ENCODE peak calls at places on chromosome 6, in eight cellular contexts. One of them, this sample, is unnamed.

GRCh38 chr6:10837009-10837691 is 1.2 kb downstream of the MAK start:
- DNase-seq in A172: no peak
- DNase-seq in stimulated activated CD8-positive, alpha-beta memory T cell treated with anti-CD3 and anti-CD28 coated beads, Interleukin-2, amount 100 ng/mL, for 1 hour: no peak
- DNase-seq in progenitor cell of endocrine pancreas: peak; percentile 30
- DNase-seq in iris pigment epithelial cell: peak; percentile 4
- DNase-seq in AG09319: no peak
- DNase-seq in fibroblast of the aortic adventitia: peak; percentile 12
- DNase-seq in left ventricle myocardium inferior: peak; percentile 36
- DNase-seq in this sample: peak; percentile 46

GRCh38 chr6:36104836-36105235 is 25.5 kb upstream of the MAPK13 start:
- DNase-seq in left ventricle myocardium inferior: no peak
- DNase-seq in iris pigment epithelial cell: peak; percentile 43
- DNase-seq in stimulated activated CD8-positive, alpha-beta memory T cell treated with anti-CD3 and anti-CD28 coated beads, Interleukin-2, amount 100 ng/mL, for 1 hour: no peak
- DNase-seq in fibroblast of the aortic adventitia: no peak
- DNase-seq in progenitor cell of endocrine pancreas: no peak
- DNase-seq in A172: no peak
- DNase-seq in AG09319: no peak
- DNase-seq in this sample: no peak

GRCh38 chr6:26570027-26570809 is 26.5 kb upstream of the ABT1 start:
- DNase-seq in fibroblast of the aortic adventitia: no peak
- DNase-seq in left ventricle myocardium inferior: no peak
- DNase-seq in A172: no peak
- DNase-seq in AG09319: no peak
- DNase-seq in stimulated activated CD8-positive, alpha-beta memory T cell treated with anti-CD3 and anti-CD28 coated beads, Interleukin-2, amount 100 ng/mL, for 1 hour: no peak
- DNase-seq in iris pigment epithelial cell: no peak
- DNase-seq in progenitor cell of endocrine pancreas: no peak
- DNase-seq in this sample: no peak

GRCh38 chr6:152701081-152701862 is 3.6 kb downstream of the MYCT1 start:
- DNase-seq in progenitor cell of endocrine pancreas: no peak
- DNase-seq in left ventricle myocardium inferior: no peak
- DNase-seq in fibroblast of the aortic adventitia: peak; percentile 32
- DNase-seq in stimulated activated CD8-positive, alpha-beta memory T cell treated with anti-CD3 and anti-CD28 coated beads, Interleukin-2, amount 100 ng/mL, for 1 hour: no peak
- DNase-seq in A172: no peak
- DNase-seq in AG09319: no peak
- DNase-seq in iris pigment epithelial cell: peak; percentile 79
- DNase-seq in this sample: no peak

GRCh38 chr6:156969233-156969632 is 192.1 kb downstream of the ARID1B start:
- DNase-seq in A172: no peak
- DNase-seq in stimulated activated CD8-positive, alpha-beta memory T cell treated with anti-CD3 and anti-CD28 coated beads, Interleukin-2, amount 100 ng/mL, for 1 hour: no peak
- DNase-seq in AG09319: no peak
- DNase-seq in progenitor cell of endocrine pancreas: no peak
- DNase-seq in left ventricle myocardium inferior: no peak
- DNase-seq in fibroblast of the aortic adventitia: no peak
- DNase-seq in iris pigment epithelial cell: no peak
- DNase-seq in this sample: no peak

GRCh38 chr6:7146079-7146828 is 38.5 kb downstream of the RREB1 start:
- DNase-seq in AG09319: no peak
- DNase-seq in A172: no peak
- DNase-seq in iris pigment epithelial cell: peak; percentile 61
- DNase-seq in fibroblast of the aortic adventitia: peak; percentile 65
- DNase-seq in left ventricle myocardium inferior: peak; percentile 54
- DNase-seq in stimulated activated CD8-positive, alpha-beta memory T cell treated with anti-CD3 and anti-CD28 coated beads, Interleukin-2, amount 100 ng/mL, for 1 hour: no peak
- DNase-seq in progenitor cell of endocrine pancreas: no peak
- DNase-seq in this sample: no peak

GRCh38 chr6:34273242-34273805 is 24.5 kb upstream of the SMIM29 start:
- DNase-seq in stimulated activated CD8-positive, alpha-beta memory T cell treated with anti-CD3 and anti-CD28 coated beads, Interleukin-2, amount 100 ng/mL, for 1 hour: no peak
- DNase-seq in A172: no peak
- DNase-seq in AG09319: no peak
- DNase-seq in iris pigment epithelial cell: peak; percentile 68
- DNase-seq in progenitor cell of endocrine pancreas: no peak
- DNase-seq in fibroblast of the aortic adventitia: peak; percentile 30
- DNase-seq in left ventricle myocardium inferior: peak; percentile 52
- DNase-seq in this sample: peak; percentile 74

GRCh38 chr6:5590187-5590586 is 328.9 kb downstream of the FARS2 start:
- DNase-seq in iris pigment epithelial cell: no peak
- DNase-seq in left ventricle myocardium inferior: peak; percentile 78
- DNase-seq in fibroblast of the aortic adventitia: no peak
- DNase-seq in AG09319: no peak
- DNase-seq in A172: no peak
- DNase-seq in progenitor cell of endocrine pancreas: no peak
- DNase-seq in stimulated activated CD8-positive, alpha-beta memory T cell treated with anti-CD3 and anti-CD28 coated beads, Interleukin-2, amount 100 ng/mL, for 1 hour: no peak
- DNase-seq in this sample: no peak

GRCh38 chr6:151380848-151381205 is 10.5 kb downstream of the ZBTB2 start:
- DNase-seq in stimulated activated CD8-positive, alpha-beta memory T cell treated with anti-CD3 and anti-CD28 coated beads, Interleukin-2, amount 100 ng/mL, for 1 hour: no peak
- DNase-seq in iris pigment epithelial cell: no peak
- DNase-seq in progenitor cell of endocrine pancreas: no peak
- DNase-seq in left ventricle myocardium inferior: no peak
- DNase-seq in A172: no peak
- DNase-seq in AG09319: no peak
- DNase-seq in fibroblast of the aortic adventitia: no peak
- DNase-seq in this sample: no peak

GRCh38 chr6:17102258-17102870 is 514 bp downstream of the STMND1 start:
- DNase-seq in AG09319: no peak
- DNase-seq in progenitor cell of endocrine pancreas: no peak
- DNase-seq in A172: no peak
- DNase-seq in iris pigment epithelial cell: no peak
- DNase-seq in fibroblast of the aortic adventitia: no peak
- DNase-seq in stimulated activated CD8-positive, alpha-beta memory T cell treated with anti-CD3 and anti-CD28 coated beads, Interleukin-2, amount 100 ng/mL, for 1 hour: no peak
- DNase-seq in left ventricle myocardium inferior: no peak
- DNase-seq in this sample: no peak

GRCh38 chr6:136429264-136429663 is 121.0 kb downstream of the MAP7 start:
- DNase-seq in left ventricle myocardium inferior: no peak
- DNase-seq in AG09319: no peak
- DNase-seq in fibroblast of the aortic adventitia: no peak
- DNase-seq in progenitor cell of endocrine pancreas: no peak
- DNase-seq in iris pigment epithelial cell: no peak
- DNase-seq in stimulated activated CD8-positive, alpha-beta memory T cell treated with anti-CD3 and anti-CD28 coated beads, Interleukin-2, amount 100 ng/mL, for 1 hour: no peak
- DNase-seq in A172: no peak
- DNase-seq in this sample: no peak

GRCh38 chr6:35273822-35274559 is 14.5 kb downstream of the ZNF76 start:
- DNase-seq in A172: no peak
- DNase-seq in stimulated activated CD8-positive, alpha-beta memory T cell treated with anti-CD3 and anti-CD28 coated beads, Interleukin-2, amount 100 ng/mL, for 1 hour: no peak
- DNase-seq in left ventricle myocardium inferior: no peak
- DNase-seq in fibroblast of the aortic adventitia: no peak
- DNase-seq in AG09319: no peak
- DNase-seq in progenitor cell of endocrine pancreas: no peak
- DNase-seq in iris pigment epithelial cell: no peak
- DNase-seq in this sample: no peak

GRCh38 chr6:169162968-169163903 is 90.4 kb downstream of the THBS2 start:
- DNase-seq in AG09319: peak; percentile 93
- DNase-seq in iris pigment epithelial cell: peak; percentile 98
- DNase-seq in progenitor cell of endocrine pancreas: no peak
- DNase-seq in left ventricle myocardium inferior: no peak
- DNase-seq in fibroblast of the aortic adventitia: peak; percentile 98
- DNase-seq in stimulated activated CD8-positive, alpha-beta memory T cell treated with anti-CD3 and anti-CD28 coated beads, Interleukin-2, amount 100 ng/mL, for 1 hour: no peak
- DNase-seq in A172: peak; percentile 96
- DNase-seq in this sample: no peak

GRCh38 chr6:11848852-11849731 is 70.5 kb upstream of the ADTRP start:
- DNase-seq in A172: peak; percentile 79
- DNase-seq in stimulated activated CD8-positive, alpha-beta memory T cell treated with anti-CD3 and anti-CD28 coated beads, Interleukin-2, amount 100 ng/mL, for 1 hour: no peak
- DNase-seq in iris pigment epithelial cell: peak; percentile 49
- DNase-seq in fibroblast of the aortic adventitia: peak; percentile 34
- DNase-seq in progenitor cell of endocrine pancreas: no peak
- DNase-seq in AG09319: no peak
- DNase-seq in left ventricle myocardium inferior: no peak
- DNase-seq in this sample: no peak

GRCh38 chr6:136511921-136512320 is 38.3 kb downstream of the MAP7 start:
- DNase-seq in progenitor cell of endocrine pancreas: no peak
- DNase-seq in AG09319: no peak
- DNase-seq in A172: no peak
- DNase-seq in fibroblast of the aortic adventitia: peak; percentile 12
- DNase-seq in iris pigment epithelial cell: no peak
- DNase-seq in stimulated activated CD8-positive, alpha-beta memory T cell treated with anti-CD3 and anti-CD28 coated beads, Interleukin-2, amount 100 ng/mL, for 1 hour: no peak
- DNase-seq in left ventricle myocardium inferior: no peak
- DNase-seq in this sample: no peak

GRCh38 chr6:46940433-46941226 is 18.9 kb upstream of the ADGRF5 start:
- DNase-seq in AG09319: no peak
- DNase-seq in stimulated activated CD8-positive, alpha-beta memory T cell treated with anti-CD3 and anti-CD28 coated beads, Interleukin-2, amount 100 ng/mL, for 1 hour: no peak
- DNase-seq in left ventricle myocardium inferior: no peak
- DNase-seq in fibroblast of the aortic adventitia: no peak
- DNase-seq in progenitor cell of endocrine pancreas: no peak
- DNase-seq in A172: no peak
- DNase-seq in iris pigment epithelial cell: no peak
- DNase-seq in this sample: no peak

GRCh38 chr6:163554663-163555062 is 140.1 kb downstream of the QKI start:
- DNase-seq in A172: peak; percentile 7
- DNase-seq in iris pigment epithelial cell: peak; percentile 55
- DNase-seq in progenitor cell of endocrine pancreas: no peak
- DNase-seq in stimulated activated CD8-positive, alpha-beta memory T cell treated with anti-CD3 and anti-CD28 coated beads, Interleukin-2, amount 100 ng/mL, for 1 hour: peak; percentile 15
- DNase-seq in AG09319: peak; percentile 10
- DNase-seq in left ventricle myocardium inferior: peak; percentile 51
- DNase-seq in fibroblast of the aortic adventitia: peak; percentile 53
- DNase-seq in this sample: peak; percentile 67

This sample was measured in endothelial cell.